ENCODE peak calls at places on chromosome X, in seven cellular contexts. T is psoas muscle, R is neural progenitor cell, X is transverse colon, K is PC-3, N is H9, H is pancreas. Y is an unnamed sample.
A peak's percentile ranks its signal among the peaks of the same experiment; 100 is the strongest.

GRCh38 chrX:49754238-49754857 is 58.6 kb upstream of the PAGE1 start:
- DNase-seq in T (peak; percentile 56), R (peak; percentile 72), X (peak; percentile 14), K (peak; percentile 58), N (peak; percentile 50), H (peak; percentile 24), Y (peak; percentile 34)

GRCh38 chrX:22095306-22095705 is 63.2 kb downstream of the PHEX start:
- DNase-seq in T (peak; percentile 68), R (peak; percentile 76), X (peak; percentile 10), K (no peak), N (no peak), H (no peak), Y (no peak)

GRCh38 chrX:9757366-9757765 is 8.3 kb downstream of the GPR143 start:
- DNase-seq in T (no peak), R (no peak), X (no peak), K (no peak), N (no peak), H (no peak), Y (no peak)

GRCh38 chrX:19225906-19226305 is 103.6 kb upstream of the ADGRG2 start:
- DNase-seq in T (no peak), R (peak; percentile 38), X (no peak), K (peak; percentile 61), N (peak; percentile 39), H (no peak), Y (no peak)

GRCh38 chrX:38891641-38892413 is 90.6 kb downstream of the MID1IP1 start:
- DNase-seq in T (no peak), R (no peak), X (no peak), K (no peak), N (no peak), H (no peak), Y (no peak)

GRCh38 chrX:73262991-73263390 is 48.3 kb upstream of the NAP1L2 start:
- DNase-seq in T (no peak), R (peak; percentile 20), X (no peak), K (peak; percentile 38), N (no peak), H (no peak), Y (no peak)

GRCh38 chrX:2677764-2678163 is 13.3 kb upstream of the CD99 start:
- DNase-seq in T (peak; percentile 89), R (no peak), X (peak; percentile 53), K (peak; percentile 89), N (peak; percentile 47), H (peak; percentile 86), Y (no peak)

GRCh38 chrX:128106630-128107029 is 54.4 kb upstream of the ACTRT1 start:
- DNase-seq in T (no peak), R (peak; percentile 49), X (no peak), K (peak; percentile 42), N (peak; percentile 28), H (no peak), Y (no peak)

GRCh38 chrX:9948406-9948805 is 18.8 kb upstream of the CLDN34 start:
- DNase-seq in T (no peak), R (no peak), X (no peak), K (no peak), N (no peak), H (no peak), Y (no peak)

GRCh38 chrX:120334603-120335002 is 23.3 kb upstream of the TMEM255A start:
- DNase-seq in T (no peak), R (no peak), X (no peak), K (no peak), N (no peak), H (no peak), Y (no peak)

GRCh38 chrX:81263067-81263466 is 61.2 kb downstream of the SH3BGRL start:
- DNase-seq in T (no peak), R (peak; percentile 31), X (no peak), K (no peak), N (no peak), H (no peak), Y (no peak)

GRCh38 chrX:104270916-104271512 is 16.3 kb upstream of the ESX1 start:
- DNase-seq in T (no peak), R (peak; percentile 65), X (peak; percentile 14), K (peak; percentile 82), N (peak; percentile 53), H (peak; percentile 30), Y (no peak)

GRCh38 chrX:120145295-120145925 is 13.0 kb upstream of the RHOXF2 start:
- DNase-seq in T (no peak), R (no peak), X (no peak), K (no peak), N (no peak), H (no peak), Y (no peak)

GRCh38 chrX:133414399-133415275 is 652 bp downstream of the GPC4 start:
- DNase-seq in T (no peak), R (peak; percentile 64), X (peak; percentile 12), K (peak; percentile 17), N (no peak), H (peak; percentile 26), Y (no peak)

GRCh38 chrX:119617511-119618164 is 11.4 kb upstream of the NKRF start:
- DNase-seq in T (no peak), R (peak; percentile 36), X (peak; percentile 37), K (no peak), N (no peak), H (no peak), Y (no peak)

GRCh38 chrX:118964252-118964651 is 10.2 kb upstream of the LONRF3 start:
- DNase-seq in T (no peak), R (no peak), X (no peak), K (no peak), N (no peak), H (no peak), Y (no peak)

GRCh38 chrX:7927259-7928167 is at the start of gene PNPLA4:
- DNase-seq in T (peak; percentile 89), R (peak; percentile 87), X (peak; percentile 93), K (peak; percentile 87), N (peak; percentile 85), H (peak; percentile 93), Y (peak; percentile 68)

GRCh38 chrX:129777218-129777768 is 2.5 kb upstream of the SASH3 start:
- DNase-seq in T (peak; percentile 68), R (no peak), X (peak; percentile 75), K (peak; percentile 61), N (no peak), H (no peak), Y (peak; percentile 69)

GRCh38 chrX:49172280-49172780 is 632 bp downstream of the PLP2 start:
- DNase-seq in T (peak; percentile 86), R (no peak), X (peak; percentile 85), K (peak; percentile 64), N (no peak), H (peak; percentile 82), Y (peak; percentile 69)

GRCh38 chrX:66579219-66579618 is 59.7 kb downstream of the EDA2R start:
- DNase-seq in T (no peak), R (no peak), X (no peak), K (no peak), N (no peak), H (no peak), Y (no peak)

GRCh38 chrX:79413009-79413408 is 45.9 kb upstream of the ITM2A start:
- DNase-seq in T (no peak), R (peak; percentile 22), X (no peak), K (peak; percentile 39), N (no peak), H (no peak), Y (no peak)

GRCh38 chrX:97740886-97741285 is 857.2 kb downstream of the RPA4 start:
- DNase-seq in T (no peak), R (no peak), X (no peak), K (peak; percentile 85), N (no peak), H (no peak), Y (no peak)

GRCh38 chrX:10576777-10577444 is 43.5 kb downstream of the MID1 start:
- DNase-seq in T (no peak), R (no peak), X (no peak), K (no peak), N (no peak), H (no peak), Y (no peak)

GRCh38 chrX:153772608-153773217 is 8.1 kb upstream of the SRPK3 start:
- DNase-seq in T (peak; percentile 38), R (no peak), X (no peak), K (no peak), N (no peak), H (peak; percentile 11), Y (no peak)

GRCh38 chrX:153463031-153463430 is 7.3 kb downstream of the HAUS7 start:
- DNase-seq in T (no peak), R (no peak), X (no peak), K (no peak), N (no peak), H (no peak), Y (no peak)

GRCh38 chrX:13790206-13791131 is 26.4 kb downstream of the GPM6B start:
- DNase-seq in T (no peak), R (no peak), X (no peak), K (peak; percentile 15), N (no peak), H (no peak), Y (no peak)
- H3K27me3 ChIP-seq in T (no peaks in the 10 kb centered on the region), R (no peaks in the 10 kb centered on the region), X (no peaks in the 10 kb centered on the region), K (no peaks in the 10 kb centered on the region), N (no peaks in the 10 kb centered on the region), H (no peaks in the 10 kb centered on the region), Y (no peaks in the 10 kb centered on the region)

DNA sequence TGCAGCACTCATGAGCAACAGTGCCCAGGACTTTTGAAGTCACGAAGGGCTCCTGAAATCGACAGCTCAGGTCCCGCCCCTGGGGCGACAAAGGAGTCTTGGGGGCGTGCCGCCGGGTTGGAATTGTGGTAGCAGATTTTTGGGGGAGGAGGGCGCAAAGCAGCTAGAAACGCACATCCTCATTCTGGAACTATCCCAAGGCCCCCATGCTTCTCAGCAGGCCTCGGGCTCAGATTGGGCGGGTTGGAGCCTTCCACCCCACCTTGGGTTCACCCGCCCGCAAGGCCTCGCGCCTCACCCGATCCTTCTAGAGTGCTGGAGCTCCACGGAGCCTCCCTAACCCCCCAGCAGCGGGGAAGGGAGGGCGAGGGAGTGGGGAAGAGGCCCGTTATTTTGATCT is 85.6 kb downstream of the HPRT1 start:
- DNase-seq in T (no peak), R (no peak), X (no peak), K (no peak), N (no peak), H (no peak), Y (no peak)
- H3K27me3 ChIP-seq in T (peaks cover 1% of the 10 kb centered on the region), R (peaks cover 71% of the 10 kb centered on the region), X (peaks cover 74% of the 10 kb centered on the region), K (no peaks in the 10 kb centered on the region), N (peaks cover 24% of the 10 kb centered on the region), H (no peaks in the 10 kb centered on the region), Y (peaks cover 63% of the 10 kb centered on the region)

GRCh38 chrX:43065978-43066377 is 288.0 kb upstream of the PPP1R2C start:
- DNase-seq in T (no peak), R (no peak), X (no peak), K (no peak), N (no peak), H (no peak), Y (no peak)

GRCh38 chrX:43068639-43069038 is 290.7 kb upstream of the PPP1R2C start:
- DNase-seq in T (no peak), R (no peak), X (no peak), K (no peak), N (no peak), H (no peak), Y (no peak)

GRCh38 chrX:43064096-43064495 is 286.1 kb upstream of the PPP1R2C start:
- DNase-seq in T (no peak), R (no peak), X (no peak), K (no peak), N (no peak), H (no peak), Y (no peak)
- H3K27me3 ChIP-seq in T (no peaks in the 10 kb centered on the region), R (no peaks in the 10 kb centered on the region), X (no peaks in the 10 kb centered on the region), K (no peaks in the 10 kb centered on the region), N (no peaks in the 10 kb centered on the region), H (no peaks in the 10 kb centered on the region), Y (no peaks in the 10 kb centered on the region)

DNA sequence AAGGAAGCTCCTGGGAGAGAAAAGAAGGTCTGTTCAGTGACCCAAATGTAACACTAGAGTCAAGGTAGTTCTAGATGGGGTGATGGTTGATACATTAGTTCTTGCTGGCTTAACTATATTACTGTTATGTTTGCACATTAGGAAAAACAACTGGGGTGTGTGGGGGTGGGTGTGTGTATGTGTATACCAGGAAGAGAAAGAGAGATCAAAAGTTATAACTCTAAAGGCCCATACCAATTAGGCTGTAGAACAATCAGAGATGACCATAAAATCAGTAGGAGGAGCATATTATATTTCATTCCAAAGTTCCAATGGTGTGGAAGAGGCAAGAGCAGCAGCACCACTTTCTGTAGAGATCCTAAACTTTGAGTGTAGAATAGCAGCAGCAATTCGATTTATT is 134.7 kb upstream of the FMR1 start:
- DNase-seq in T (no peak), R (no peak), X (peak; percentile 11), K (no peak), N (no peak), H (no peak), Y (no peak)
- H3K27me3 ChIP-seq in T (no peaks in the 10 kb centered on the region), R (no peaks in the 10 kb centered on the region), X (no peaks in the 10 kb centered on the region), K (no peaks in the 10 kb centered on the region), N (no peaks in the 10 kb centered on the region), H (no peaks in the 10 kb centered on the region), Y (no peaks in the 10 kb centered on the region)

Y was measured in CD4-positive, alpha-beta T cell.